ENCODE peak calls at places on chromosomes 12 and 14, in six cellular contexts. G is MV-4-11, Z is endothelial cell of umbilical vein, C is KBM-7, B is naive B cell, K is iPS-NIHi11. D is an unnamed sample.

GRCh38 chr12:106049105-106049504 is 89.6 kb downstream of the NUAK1 start:
- DNase-seq in K (no peak), G (no peak), Z (no peak), B (no peak), C (no peak), D (no peak)

GRCh38 chr12:95882080-95882479 is 23.3 kb downstream of the SNRPF start:
- DNase-seq in Z (no peak), B (no peak), K (no peak), C (no peak), G (no peak), D (no peak)

GRCh38 chr12:1528791-1529190 is 65.6 kb downstream of the FBXL14 start:
- DNase-seq in Z (no peak), C (no peak), B (no peak), G (no peak), K (no peak), D (no peak)

GRCh38 chr12:20220339-20220738 is 148.0 kb upstream of the PDE3A start:
- DNase-seq in G (no peak), B (no peak), K (peak; percentile 35), Z (peak; percentile 61), C (peak; percentile 38), D (peak; percentile 16)

GRCh38 chr14:64113279-64113678 is 180.9 kb downstream of the ESR2 start:
- DNase-seq in B (no peak), Z (no peak), G (no peak), C (no peak), K (peak; percentile 41), D (no peak)

GRCh38 chr14:77390188-77390587 is 13.0 kb downstream of the SAMD15 start:
- DNase-seq in K (no peak), G (no peak), B (no peak), Z (no peak), C (no peak), D (no peak)

GRCh38 chr12:44076892-44077291 is 241.0 kb downstream of the TMEM117 start:
- DNase-seq in B (no peak), K (peak; percentile 8), G (no peak), C (no peak), Z (no peak), D (no peak)

GRCh38 chr14:37436519-37436918 is 158.5 kb downstream of the FOXA1 start:
- DNase-seq in K (no peak), Z (no peak), G (no peak), C (no peak), B (no peak), D (no peak)

GRCh38 chr12:103850429-103850828 is 9.4 kb upstream of the NT5DC3 start:
- DNase-seq in G (no peak), K (no peak), B (no peak), Z (no peak), C (no peak), D (no peak)

GRCh38 chr14:55249423-55249822 is 21.8 kb upstream of the FBXO34 start:
- DNase-seq in B (no peak), C (no peak), Z (no peak), G (no peak), K (no peak), D (no peak)

GRCh38 chr14:36520601-36521525 is 831 bp upstream of the NKX2-1 start:
- DNase-seq in C (peak; percentile 47), G (no peak), Z (peak; percentile 6), B (no peak), K (peak; percentile 76), D (peak; percentile 63)

GRCh38 chr12:24894869-24895268 is 54.0 kb downstream of the BCAT1 start:
- DNase-seq in C (no peak), G (no peak), B (no peak), Z (peak; percentile 89), K (no peak), D (no peak)

GRCh38 chr12:99476956-99477355 is 170.6 kb upstream of the GARIN6 start:
- DNase-seq in B (no peak), Z (no peak), K (no peak), G (no peak), C (no peak), D (no peak)

GRCh38 chr12:15558915-15559528 is 230.2 kb downstream of the EPS8 start:
- DNase-seq in Z (no peak), B (no peak), C (no peak), K (no peak), G (no peak), D (no peak)

GRCh38 chr12:128662106-128662505 is 161.7 kb downstream of the SLC15A4 start:
- DNase-seq in C (no peak), G (no peak), K (no peak), Z (no peak), B (no peak), D (no peak)

D was measured in GM20000.